ENCODE peak calls at places on chromosomes 3 and 15, in nine cellular contexts. R is mammary epithelial cell, C is ovary, I is mesendoderm, A is BJ, X is Caco-2, M is uterus, O is upper lobe of left lung, B is prostate gland. G is an unnamed sample. For H3K36me3 and H3K27me3, the result is how much of the 10 kb centered on the place peaks cover.

GRCh38 chr3:176814252-176814651 is 383.0 kb downstream of the TBL1XR1 start:
- DNase-seq in R (peak), C (peak), I (peak), A (no peak), X (peak), M (no peak), O (peak), B (peak), G (no peak)

GRCh38 chr3:128382221-128382807 is 84.4 kb downstream of the DNAJB8 start:
- DNase-seq in R (no peak), C (no peak), I (no peak), A (no peak), X (no peak), M (peak), O (no peak), B (peak), G (peak)

GRCh38 chr15:67863442-67863987 is 23.7 kb upstream of the RNU6-1 start:
- DNase-seq in R (peak), C (peak), I (peak), A (no peak), X (peak), M (peak), O (peak), B (peak), G (peak)

GRCh38 chr3:4045756-4046155 is 246.5 kb downstream of the LRRN1 start:
- DNase-seq in R (no peak), C (no peak), I (no peak), A (no peak), X (no peak), M (no peak), O (no peak), B (no peak), G (no peak)

GRCh38 chr3:139044366-139045210 is at the start of gene PRR23C:
- DNase-seq in R (no peak), C (no peak), I (no peak), A (no peak), X (no peak), M (no peak), O (no peak), B (no peak), G (no peak)

GRCh38 chr3:52195823-52196331 is 2.1 kb upstream of the ALAS1 start:
- DNase-seq in R (peak), C (no peak), I (no peak), A (no peak), X (no peak), M (no peak), O (peak), B (no peak), G (peak)

GRCh38 chr3:197406266-197406665 is 107.9 kb upstream of the DLG1 start:
- DNase-seq in R (no peak), C (peak), I (no peak), A (no peak), X (no peak), M (no peak), O (no peak), B (no peak), G (no peak)

GRCh38 chr3:175287361-175287963 is 428.3 kb downstream of the NAALADL2 start:
- DNase-seq in R (no peak), C (no peak), I (no peak), A (no peak), X (no peak), M (no peak), O (no peak), B (no peak), G (no peak)

GRCh38 chr3:50338989-50339388 is 1.6 kb downstream of the RASSF1 start:
- DNase-seq in R (no peak), C (no peak), I (no peak), A (no peak), X (no peak), M (no peak), O (no peak), B (no peak), G (no peak)

GRCh38 chr15:79549196-79549595 is 117.1 kb downstream of the MINAR1 start:
- DNase-seq in R (no peak), C (no peak), I (no peak), A (no peak), X (no peak), M (no peak), O (no peak), B (no peak), G (no peak)

GRCh38 chr3:105351821-105352220 is 14.9 kb upstream of the ALCAM start:
- DNase-seq in R (peak), C (no peak), I (no peak), A (no peak), X (no peak), M (no peak), O (no peak), B (no peak), G (no peak)

GRCh38 chr3:126629999-126630398 is 24.9 kb downstream of the TXNRD3 start:
- DNase-seq in R (no peak), C (no peak), I (peak), A (no peak), X (no peak), M (no peak), O (no peak), B (no peak), G (no peak)

GRCh38 chr15:59160880-59161593 is 45.6 kb upstream of the LDHAL6B start:
- DNase-seq in R (no peak), C (no peak), I (peak), A (no peak), X (peak), M (no peak), O (no peak), B (no peak), G (no peak)

GRCh38 chr3:69500604-69501003 is 114.7 kb upstream of the FRMD4B start:
- DNase-seq in R (no peak), C (no peak), I (no peak), A (no peak), X (no peak), M (no peak), O (peak), B (no peak), G (no peak)

GRCh38 chr15:98775498-98776230 is 127.3 kb downstream of the IGF1R start:
- DNase-seq in R (no peak), C (no peak), I (no peak), A (no peak), X (no peak), M (no peak), O (no peak), B (no peak), G (no peak)
- H3K4me3 ChIP-seq in R (no peak), C (no peak), I (no peak), A (no peak), X (no peak), M (no peak), O (no peak), B (no peak), G (no peak)

GRCh38 chr3:37320276-37320675 is 145.9 kb upstream of the LRRFIP2 start:
- DNase-seq in R (no peak), C (no peak), I (no peak), A (no peak), X (no peak), M (no peak), O (no peak), B (no peak), G (no peak)

GRCh38 chr3:37315669-37316068 is 141.3 kb upstream of the LRRFIP2 start:
- DNase-seq in R (no peak), C (no peak), I (no peak), A (no peak), X (no peak), M (no peak), O (no peak), B (no peak), G (no peak)

GRCh38 chr3:37321863-37322262 is 147.5 kb upstream of the LRRFIP2 start:
- DNase-seq in R (no peak), C (no peak), I (no peak), A (no peak), X (no peak), M (no peak), O (no peak), B (no peak), G (no peak)

GRCh38 chr3:37321260-37321852 is 147.0 kb upstream of the LRRFIP2 start:
- DNase-seq in R (no peak), C (no peak), I (no peak), A (no peak), X (no peak), M (no peak), O (no peak), B (no peak), G (no peak)

DNA sequence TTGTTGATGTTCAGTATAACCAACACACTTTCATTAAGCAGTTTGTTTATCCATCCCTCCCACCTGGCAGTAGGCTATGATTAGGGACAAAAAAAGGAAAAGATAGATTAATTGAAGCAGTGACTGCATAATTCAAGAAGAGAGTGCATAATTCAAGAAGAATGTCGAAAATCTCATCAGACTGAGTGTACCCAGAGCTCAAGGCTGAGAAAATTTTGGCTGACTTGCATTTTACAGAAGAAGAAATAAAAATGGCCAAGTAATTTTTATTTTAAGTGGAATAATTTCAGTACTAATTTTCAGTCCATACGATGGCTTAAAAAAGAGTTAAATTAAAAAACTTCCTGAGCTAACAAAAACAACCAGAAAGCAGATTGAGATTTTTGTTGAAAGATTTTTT is 145.4 kb upstream of the LRRFIP2 start:
- DNase-seq in R (no peak), C (no peak), I (no peak), A (no peak), X (no peak), M (no peak), O (no peak), B (no peak), G (no peak)
- H3K36me3 ChIP-seq in R (under half), C (under half), I (under half), A (under half), X (under half), M (under half), O (under half), B (under half), G (under half)

GRCh38 chr3:13931172-13931571 is 51.3 kb upstream of the WNT7A start:
- DNase-seq in R (no peak), C (no peak), I (no peak), A (no peak), X (no peak), M (no peak), O (no peak), B (no peak), G (no peak)
- H3K27me3 ChIP-seq in R (under half), C (under half), I (under half), A (under half), X (under half), M (under half), O (under half), B (under half), G (under half)

GRCh38 chr3:134029734-134030381 is at the start of gene SLCO2A1:
- DNase-seq in R (peak), C (no peak), I (peak), A (no peak), X (peak), M (peak), O (peak), B (peak), G (peak)
- H3K4me3 ChIP-seq in R (peak), C (peak), I (peak), A (peak), X (peak), M (peak), O (peak), B (peak), G (peak)

G was measured in breast epithelium.